ENCODE peak calls at places on chromosome 1, in six cellular contexts. V, S, W, R, K and T are unnamed samples.

GRCh38 chr1:245086389-245086969 is 68.3 kb upstream of the KIF26B start:
- DNase-seq in R (no peak), W (peak; percentile 55), V (no peak), K (no peak), S (no peak), T (no peak)

GRCh38 chr1:231315887-231316286 is 21.8 kb downstream of the EXOC8 start:
- DNase-seq in S (no peak), R (peak; percentile 59), V (peak; percentile 86), W (peak; percentile 51), K (peak; percentile 75), T (peak; percentile 81)

GRCh38 chr1:5828322-5828935 is 163.8 kb downstream of the NPHP4 start:
- DNase-seq in S (no peak), R (no peak), K (no peak), V (no peak), W (no peak), T (peak; percentile 36)

GRCh38 chr1:198088360-198089071 is 68.3 kb upstream of the NEK7 start:
- DNase-seq in K (no peak), S (no peak), R (peak; percentile 69), W (peak; percentile 7), V (peak; percentile 65), T (no peak)

GRCh38 chr1:183039985-183040447 is 16.8 kb downstream of the LAMC1 start:
- DNase-seq in S (no peak), W (no peak), R (peak; percentile 77), V (no peak), K (no peak), T (no peak)

GRCh38 chr1:208270679-208271111 is 26.5 kb upstream of the PLXNA2 start:
- DNase-seq in R (no peak), S (no peak), K (no peak), W (no peak), V (peak; percentile 52), T (no peak)

GRCh38 chr1:2583871-2584341 is 2.7 kb upstream of the PRXL2B start:
- DNase-seq in R (no peak), K (no peak), W (no peak), V (peak; percentile 51), S (no peak), T (peak; percentile 76)

GRCh38 chr1:186838380-186839076 is 9.8 kb downstream of the PLA2G4A start:
- DNase-seq in S (no peak), K (no peak), V (no peak), R (peak; percentile 80), W (no peak), T (no peak)

GRCh38 chr1:14871569-14871968 is 273.1 kb downstream of the KAZN start:
- DNase-seq in V (no peak), W (no peak), K (no peak), S (no peak), R (no peak), T (no peak)

GRCh38 chr1:153217212-153217611 is at the start of gene PRR9:
- DNase-seq in K (no peak), W (no peak), V (no peak), R (no peak), S (no peak), T (no peak)

GRCh38 chr1:209809601-209810000 is 3.7 kb upstream of the IRF6 start:
- DNase-seq in W (no peak), R (no peak), K (no peak), V (no peak), S (no peak), T (no peak)

GRCh38 chr1:205928256-205928655 is 15.0 kb downstream of the SLC26A9 start:
- DNase-seq in R (no peak), S (no peak), V (no peak), K (no peak), W (no peak), T (no peak)

GRCh38 chr1:57590978-57591377 is 167.1 kb upstream of the DAB1 start:
- DNase-seq in R (no peak), W (no peak), S (no peak), K (no peak), V (peak; percentile 65), T (no peak)

GRCh38 chr1:34684246-34684645 is 70.6 kb upstream of the GJB5 start:
- DNase-seq in V (peak; percentile 74), K (no peak), S (no peak), R (no peak), W (no peak), T (no peak)

GRCh38 chr1:87518794-87519193 is 190.1 kb downstream of the LMO4 start:
- DNase-seq in W (no peak), S (no peak), V (no peak), R (no peak), K (no peak), T (no peak)

GRCh38 chr1:200207711-200208126 is 180.2 kb downstream of the NR5A2 start:
- DNase-seq in W (no peak), V (no peak), K (no peak), R (no peak), S (no peak), T (no peak)

GRCh38 chr1:202968895-202969295 is 1.8 kb upstream of the CYB5R1 start:
- DNase-seq in V (peak; percentile 89), K (no peak), S (peak; percentile 74), R (peak; percentile 62), W (peak; percentile 78), T (peak; percentile 80)

GRCh38 chr1:234626391-234626790 is 16.4 kb upstream of the IRF2BP2 start:
- DNase-seq in R (no peak), V (no peak), K (no peak), S (no peak), W (no peak), T (no peak)

GRCh38 chr1:14095001-14095400 is 395.0 kb downstream of the PRDM2 start:
- DNase-seq in K (peak; percentile 42), W (no peak), S (no peak), R (no peak), V (peak; percentile 81), T (no peak)

GRCh38 chr1:63537940-63538339 is 14.6 kb downstream of the EFCAB7 start:
- DNase-seq in R (peak; percentile 24), S (no peak), K (no peak), W (no peak), V (peak; percentile 11), T (no peak)

GRCh38 chr1:17617787-17618557 is 78.5 kb downstream of the ARHGEF10L start:
- DNase-seq in R (no peak), K (peak; percentile 93), V (no peak), S (peak; percentile 86), W (no peak), T (no peak)
- TF ChIP-seq POLR2AphosphoS5 in R (no peak), K (peak; percentile 53), V (no peak), S (peak; percentile 68), W (no peak), T (no peak)

DNA sequence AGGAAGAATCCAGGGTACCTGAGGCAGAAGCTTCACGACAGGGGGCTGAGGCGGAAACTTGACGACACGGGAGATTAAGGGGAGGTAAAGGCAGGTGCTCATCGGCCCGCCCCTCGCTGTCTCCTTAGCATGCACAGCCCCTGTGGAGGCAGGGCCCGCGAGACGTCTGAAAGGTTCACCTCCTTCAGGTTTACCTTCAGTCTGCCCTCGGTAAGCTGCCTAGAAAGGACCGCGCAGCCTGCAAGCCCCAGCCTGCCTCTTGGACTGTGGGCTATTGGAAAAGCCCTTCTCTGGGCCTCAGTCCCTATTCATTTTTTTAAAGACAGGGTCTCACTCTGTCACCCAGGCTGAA is 28.5 kb downstream of the KNCN start:
- DNase-seq in R (no peak), W (no peak), V (no peak), K (no peak), S (no peak), T (peak; percentile 44)
- H3K4me1 ChIP-seq in R (no peaks in the 10 kb centered on the region), W (peaks cover 35% of the 10 kb centered on the region), V (peaks cover 62% of the 10 kb centered on the region), K (no peaks in the 10 kb centered on the region), S (no peaks in the 10 kb centered on the region), T (no peaks in the 10 kb centered on the region)

GRCh38 chr1:62058951-62059350 is 135.7 kb upstream of the L1TD1 start:
- DNase-seq in W (no peak), V (peak; percentile 76), R (no peak), K (no peak), S (no peak), T (no peak)

GRCh38 chr1:62057230-62057629 is 137.4 kb upstream of the L1TD1 start:
- DNase-seq in R (no peak), S (no peak), W (no peak), V (no peak), K (no peak), T (no peak)

GRCh38 chr1:62062087-62062486 is 132.6 kb upstream of the L1TD1 start:
- DNase-seq in V (no peak), S (no peak), K (no peak), W (no peak), R (no peak), T (no peak)

GRCh38 chr1:62054188-62054587 is 140.5 kb upstream of the L1TD1 start:
- DNase-seq in K (no peak), W (no peak), R (no peak), S (no peak), V (no peak), T (no peak)

DNA sequence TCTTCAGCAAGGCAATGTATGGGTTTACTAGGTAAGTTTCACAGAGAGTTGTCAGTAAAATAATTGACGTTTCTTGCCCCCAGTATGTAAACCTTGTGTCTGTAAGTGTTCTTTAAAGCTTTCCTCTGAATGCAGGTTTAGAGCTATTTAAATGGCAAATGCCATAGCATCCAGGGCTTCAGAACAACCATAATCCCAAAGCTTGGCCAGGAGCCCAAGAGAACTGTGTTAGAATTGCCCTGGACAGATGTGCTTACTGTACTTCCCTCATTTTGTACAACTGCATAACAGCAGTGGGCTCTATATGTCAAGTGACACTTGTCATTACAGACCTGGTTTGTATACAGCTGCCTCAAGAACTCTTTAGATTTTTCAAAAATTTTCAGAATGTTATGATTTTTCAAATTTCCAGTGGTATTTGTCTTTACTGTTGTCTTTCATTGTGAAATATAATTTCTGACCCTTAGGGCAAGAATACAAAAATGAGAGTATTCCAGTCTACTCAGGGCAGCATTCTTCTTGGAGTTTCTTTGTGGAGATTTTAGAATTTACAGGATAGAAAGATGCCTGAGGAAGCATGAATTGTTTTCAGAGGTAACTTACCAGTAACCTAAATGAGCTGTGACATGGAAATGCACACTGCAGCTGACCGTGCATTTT is 136.9 kb upstream of the L1TD1 start:
- DNase-seq in S (no peak), K (no peak), V (no peak), W (no peak), R (no peak), T (no peak)
- H3K27ac ChIP-seq in S (no peak overlapping the region), K (no peak overlapping the region), V (no peak overlapping the region), W (no peak overlapping the region), R (no peak overlapping the region), T (no peak overlapping the region)

GRCh38 chr1:27773732-27774445 is 870 bp downstream of the STX12 start:
- DNase-seq in K (no peak), V (no peak), R (peak; percentile 75), S (no peak), W (no peak), T (no peak)

GRCh38 chr1:27772932-27773731 is at the start of gene STX12:
- DNase-seq in V (peak; percentile 99), S (peak; percentile 100), K (peak; percentile 100), W (peak; percentile 95), R (peak; percentile 100), T (peak; percentile 99)

GRCh38 chr1:27774654-27775053 is 1.6 kb downstream of the STX12 start:
- DNase-seq in W (no peak), V (no peak), S (no peak), R (no peak), K (no peak), T (no peak)

GRCh38 chr1:27772071-27772470 is 948 bp upstream of the STX12 start:
- DNase-seq in R (no peak), K (no peak), S (no peak), V (peak; percentile 24), W (no peak), T (no peak)

DNA sequence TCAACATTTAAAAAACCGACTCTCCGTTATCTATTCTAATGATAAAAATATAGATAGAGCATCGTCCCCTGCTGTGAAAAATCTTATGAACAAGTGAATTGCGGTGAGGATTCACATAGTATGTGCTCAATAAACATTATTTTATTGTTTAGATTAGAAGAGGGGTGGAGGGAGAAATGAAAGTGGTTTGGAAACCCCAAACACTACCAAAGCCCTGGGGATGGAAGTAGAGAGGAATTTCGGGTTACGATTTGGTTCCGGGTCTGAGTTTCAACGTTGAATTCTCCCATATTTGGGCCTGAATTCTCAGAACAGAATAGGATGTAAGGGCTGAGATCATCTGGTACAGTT is 463 bp upstream of the STX12 start:
- DNase-seq in W (no peak), K (no peak), S (no peak), R (no peak), V (no peak), T (no peak)
- TF ChIP-seq POLR2AphosphoS5 in W (no peak), K (no peak), S (no peak), R (no peak), V (no peak), T (no peak)